ENCODE peak calls at places on chromosomes 16 and 17, in four cellular contexts. E is OCI-LY7, B is GM23338, R is fibroblast of the aortic adventitia. Y is an unnamed sample.

GRCh38 chr17:44023545-44024270 is 8.9 kb upstream of the TMEM101 start:
- DNase-seq in E (no peak), B (no peak), R (no peak), Y (peak; percentile 11)

GRCh38 chr16:53356478-53357207 is 77.6 kb upstream of the RBL2 start:
- DNase-seq in E (peak; percentile 17), B (peak; percentile 38), R (no peak), Y (no peak)

GRCh38 chr17:902463-902862 is 77.1 kb downstream of the NXN start:
- DNase-seq in E (no peak), B (peak; percentile 51), R (no peak), Y (no peak)

GRCh38 chr16:66093217-66093616 is 273.3 kb upstream of the CDH5 start:
- DNase-seq in E (no peak), B (no peak), R (no peak), Y (no peak)

GRCh38 chr17:7460850-7461660 is 16.2 kb downstream of the CHRNB1 start:
- DNase-seq in E (no peak), B (peak; percentile 88), R (no peak), Y (no peak)

GRCh38 chr17:47246120-47246519 is 7.5 kb upstream of the ITGB3 start:
- DNase-seq in E (no peak), B (no peak), R (no peak), Y (no peak)

GRCh38 chr17:62724398-62725146 is 83.5 kb downstream of the MARCHF10 start:
- DNase-seq in E (peak; percentile 14), B (no peak), R (no peak), Y (peak; percentile 36)

GRCh38 chr16:3256146-3256875 is at the start of gene MEFV:
- DNase-seq in E (no peak), B (no peak), R (no peak), Y (no peak)

GRCh38 chr17:17077861-17078732 is 35.8 kb downstream of the MPRIP start:
- DNase-seq in E (no peak), B (no peak), R (no peak), Y (peak; percentile 78)

GRCh38 chr17:81231766-81232581 is 6.9 kb downstream of the TEPSIN start:
- DNase-seq in E (no peak), B (no peak), R (no peak), Y (no peak)

GRCh38 chr17:81229666-81229920 is 6.8 kb upstream of the CEP131 start:
- DNase-seq in E (no peak), B (no peak), R (no peak), Y (no peak)

GRCh38 chr17:81231121-81231645 is 7.7 kb downstream of the TEPSIN start:
- DNase-seq in E (no peak), B (no peak), R (no peak), Y (no peak)

GRCh38 chr17:81228834-81229665 is 6.3 kb upstream of the CEP131 start:
- DNase-seq in E (no peak), B (no peak), R (no peak), Y (no peak)

DNA sequence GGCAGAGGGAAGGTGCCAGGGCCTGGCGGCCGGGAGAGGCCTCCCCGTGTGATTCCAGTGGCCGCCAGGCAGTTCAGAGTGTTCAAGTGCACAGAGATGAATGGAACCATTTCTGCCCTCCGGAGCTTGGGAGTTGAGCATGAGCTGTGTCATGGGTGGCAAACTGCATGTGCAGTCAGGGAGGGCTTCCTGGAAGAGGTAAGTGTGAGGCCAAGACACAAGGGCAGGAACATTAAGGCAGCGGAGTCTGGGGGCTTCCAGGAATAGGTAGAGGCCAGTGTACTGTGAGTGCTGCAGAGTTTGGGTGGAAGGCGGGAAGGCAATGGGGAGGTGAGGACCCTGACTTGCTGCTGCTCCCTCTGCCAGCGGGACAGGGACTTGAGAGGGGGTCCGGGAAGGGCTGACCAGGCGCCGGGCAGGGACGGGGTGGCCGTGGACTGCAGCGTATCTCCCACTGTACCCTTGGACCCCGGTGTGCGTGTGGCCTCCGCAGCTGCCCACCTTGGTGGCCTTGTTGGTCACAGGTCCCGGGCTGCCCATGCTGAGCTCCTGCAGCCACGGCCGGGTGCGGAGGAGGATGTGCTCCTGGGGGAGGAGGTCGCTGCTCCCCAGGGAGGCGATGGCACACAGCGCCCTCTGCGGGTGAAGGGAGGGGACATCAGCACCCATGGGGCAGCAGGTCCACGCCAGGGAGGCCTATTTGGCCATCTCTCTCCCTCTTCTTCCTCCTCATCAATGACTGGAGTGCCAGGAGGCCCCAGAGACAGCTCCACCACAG is 7.5 kb upstream of the CEP131 start:
- DNase-seq in E (peak; percentile 52), B (peak; percentile 50), R (no peak), Y (no peak)
- TF ChIP-seq CTCF in E (peak; percentile 79), B (peak; percentile 38), R (peak; percentile 30), Y (no peak)

DNA sequence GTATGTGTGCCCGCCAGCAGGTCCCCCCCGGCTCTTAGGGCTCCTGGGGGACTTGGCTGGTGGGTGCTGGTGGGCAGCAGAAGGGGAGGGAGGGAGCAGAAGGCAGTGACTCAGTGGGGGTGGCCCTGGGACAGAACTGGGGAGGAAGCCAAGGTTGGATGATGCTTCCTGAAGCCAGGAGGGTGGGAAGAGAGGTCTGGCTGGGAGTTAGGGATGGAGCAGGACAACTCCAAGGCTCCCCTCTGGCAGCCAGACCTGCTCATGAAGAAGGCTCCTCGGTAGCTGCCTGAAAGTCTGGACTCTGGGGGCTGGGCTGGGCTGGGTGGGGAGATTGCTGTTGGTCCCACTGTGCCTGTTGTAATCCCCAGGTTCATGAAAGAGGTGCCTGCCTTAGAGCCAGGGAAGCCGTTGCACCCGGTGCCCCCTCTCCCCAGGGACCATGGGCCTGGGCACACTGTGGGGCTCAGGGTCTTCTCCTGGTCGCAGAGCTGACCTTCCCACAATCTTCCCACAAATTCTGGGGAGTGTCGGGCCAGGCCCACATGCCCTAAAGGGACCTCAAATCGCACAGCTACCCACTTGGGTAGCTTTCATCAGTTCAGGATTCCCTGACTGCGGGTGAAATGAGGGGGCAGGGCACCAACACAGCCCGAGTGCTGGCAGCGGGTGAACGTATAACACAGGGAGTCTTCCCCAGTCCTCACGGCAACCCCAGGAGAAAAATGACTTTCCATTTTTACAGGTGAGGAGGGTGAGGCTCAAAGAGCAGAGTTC is 1.1 kb upstream of the PLEKHG4 start:
- DNase-seq in E (no peak), B (peak; percentile 80), R (peak; percentile 90), Y (peak; percentile 54)
- TF ChIP-seq CTCF in E (peak; percentile 46), B (no peak), R (no peak), Y (no peak)

GRCh38 chr17:73209436-73209835 is 16.6 kb downstream of the COG1 start:
- DNase-seq in E (no peak), B (no peak), R (no peak), Y (no peak)
- TF ChIP-seq CTCF in E (no peak), B (no peak), R (no peak), Y (no peak)

DNA sequence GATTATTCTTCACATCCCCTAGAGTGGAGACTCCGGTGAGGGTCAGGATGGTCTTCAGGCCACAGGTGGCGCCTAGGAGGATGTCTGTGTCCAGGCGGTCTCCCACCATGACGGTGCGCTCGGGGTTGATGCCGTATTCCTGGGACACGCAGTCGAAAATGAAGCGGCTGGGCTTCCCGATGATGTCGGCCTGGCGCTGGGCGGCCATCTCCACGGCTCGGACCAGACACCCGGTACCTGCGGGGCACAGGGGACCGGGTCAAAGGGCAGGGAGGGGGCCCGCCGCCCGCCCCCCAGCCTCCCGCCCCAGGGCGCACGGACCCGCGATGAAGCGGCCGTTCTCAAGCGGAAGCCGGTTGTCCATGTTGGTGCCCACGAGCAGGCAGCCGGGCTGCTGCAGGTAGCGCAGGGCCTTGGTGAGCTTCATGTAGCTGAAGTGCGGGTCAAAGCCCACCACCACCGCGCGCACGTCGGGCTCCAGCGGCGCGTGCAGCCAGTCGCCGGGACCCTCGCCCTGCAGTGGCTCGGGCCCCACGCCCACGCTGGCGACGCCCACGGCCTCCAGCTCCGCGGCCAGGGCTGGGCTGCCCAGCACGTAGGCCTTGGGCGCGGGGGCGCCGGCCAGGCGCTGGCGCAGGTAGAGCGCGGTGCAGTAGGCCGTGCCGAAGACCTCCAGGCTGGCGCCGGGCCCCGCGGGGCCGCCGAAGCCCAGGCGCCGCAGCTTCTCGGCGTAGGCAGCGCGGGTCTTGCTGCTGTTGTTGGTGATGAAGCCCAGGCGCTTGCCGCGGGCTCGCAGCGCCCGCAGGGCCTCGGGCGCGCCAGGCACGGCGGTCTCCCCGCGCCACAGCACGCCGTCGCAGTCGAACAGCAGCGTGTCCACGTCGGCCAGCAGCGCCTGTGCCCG is 571 bp downstream of the PGP start:
- DNase-seq in E (peak; percentile 38), B (peak; percentile 40), R (no peak), Y (no peak)
- TF ChIP-seq CTCF in E (no peak), B (no peak), R (no peak), Y (no peak)

GRCh38 chr17:78559749-78560368 is 17.3 kb downstream of the DNAH17 start:
- DNase-seq in E (peak; percentile 29), B (peak; percentile 70), R (no peak), Y (peak; percentile 39)
- TF ChIP-seq CTCF in E (peak; percentile 70), B (peak; percentile 43), R (no peak), Y (peak; percentile 11)

DNA sequence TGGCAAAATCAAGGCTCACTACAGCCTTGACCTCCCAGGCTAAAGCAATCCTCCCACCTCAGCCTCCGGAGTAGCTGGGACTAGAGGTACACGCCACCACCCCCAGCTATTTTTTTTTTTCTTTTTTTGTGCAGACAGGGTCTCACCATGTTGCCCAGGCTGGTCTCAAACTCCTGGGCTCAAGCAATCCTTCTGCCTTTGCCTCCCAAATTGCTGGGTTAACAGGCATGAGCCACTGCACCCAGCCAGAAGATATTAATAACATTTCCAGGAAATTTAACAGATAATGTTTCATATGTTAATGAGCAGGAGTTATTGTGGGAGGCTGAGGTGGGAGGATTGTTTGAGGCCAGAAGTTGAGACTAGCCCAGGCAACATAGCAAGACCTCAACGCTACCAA is 8.4 kb upstream of the SPG7 start:
- DNase-seq in E (no peak), B (no peak), R (no peak), Y (no peak)
- TF ChIP-seq CTCF in E (no peak), B (no peak), R (no peak), Y (no peak)